ENCODE peak calls at places on chromosomes 2 and 18, in ten cellular contexts. One of them, this sample, is unnamed.

GRCh38 chr2:119240311-119241204 is 16.9 kb downstream of the STEAP3 start:
- DNase-seq in WERI-Rb-1: peak
- DNase-seq in tibial artery: peak
- DNase-seq in pancreas: peak
- DNase-seq in epithelial cell of prostate: no peak
- DNase-seq in uterus: no peak
- DNase-seq in Peyer's patch: peak
- DNase-seq in stomach: peak
- DNase-seq in upper lobe of right lung: peak
- DNase-seq in IMR-90: peak
- DNase-seq in this sample: no peak

GRCh38 chr2:210539035-210539434 is 17.4 kb upstream of the CPS1 start:
- DNase-seq in WERI-Rb-1: no peak
- DNase-seq in tibial artery: no peak
- DNase-seq in pancreas: no peak
- DNase-seq in epithelial cell of prostate: no peak
- DNase-seq in uterus: no peak
- DNase-seq in Peyer's patch: no peak
- DNase-seq in stomach: no peak
- DNase-seq in upper lobe of right lung: no peak
- DNase-seq in IMR-90: no peak
- DNase-seq in this sample: no peak

GRCh38 chr2:191582355-191582754 is 95.6 kb upstream of the NABP1 start:
- DNase-seq in WERI-Rb-1: no peak
- DNase-seq in tibial artery: no peak
- DNase-seq in pancreas: no peak
- DNase-seq in epithelial cell of prostate: peak
- DNase-seq in uterus: no peak
- DNase-seq in Peyer's patch: no peak
- DNase-seq in stomach: no peak
- DNase-seq in upper lobe of right lung: no peak
- DNase-seq in IMR-90: peak
- DNase-seq in this sample: no peak

GRCh38 chr2:219071189-219071816 is 10.6 kb upstream of the IHH start:
- DNase-seq in WERI-Rb-1: no peak
- DNase-seq in tibial artery: no peak
- DNase-seq in pancreas: no peak
- DNase-seq in epithelial cell of prostate: peak
- DNase-seq in uterus: no peak
- DNase-seq in Peyer's patch: peak
- DNase-seq in stomach: peak
- DNase-seq in upper lobe of right lung: no peak
- DNase-seq in IMR-90: peak
- DNase-seq in this sample: no peak

GRCh38 chr18:33781429-33781828 is 203.4 kb downstream of the ASXL3 start:
- DNase-seq in WERI-Rb-1: no peak
- DNase-seq in tibial artery: no peak
- DNase-seq in pancreas: no peak
- DNase-seq in epithelial cell of prostate: no peak
- DNase-seq in uterus: no peak
- DNase-seq in Peyer's patch: no peak
- DNase-seq in stomach: no peak
- DNase-seq in upper lobe of right lung: no peak
- DNase-seq in IMR-90: no peak
- DNase-seq in this sample: no peak

GRCh38 chr2:73202156-73203054 is at the start of gene NOTO:
- DNase-seq in WERI-Rb-1: no peak
- DNase-seq in tibial artery: no peak
- DNase-seq in pancreas: peak
- DNase-seq in epithelial cell of prostate: no peak
- DNase-seq in uterus: no peak
- DNase-seq in Peyer's patch: no peak
- DNase-seq in stomach: no peak
- DNase-seq in upper lobe of right lung: no peak
- DNase-seq in IMR-90: no peak
- DNase-seq in this sample: no peak

GRCh38 chr18:58449366-58449935 is 179.4 kb downstream of the ALPK2 start:
- DNase-seq in WERI-Rb-1: no peak
- DNase-seq in tibial artery: no peak
- DNase-seq in pancreas: no peak
- DNase-seq in epithelial cell of prostate: no peak
- DNase-seq in uterus: no peak
- DNase-seq in Peyer's patch: no peak
- DNase-seq in stomach: no peak
- DNase-seq in upper lobe of right lung: no peak
- DNase-seq in IMR-90: no peak
- DNase-seq in this sample: no peak

GRCh38 chr2:32553829-32554432 is 73.9 kb upstream of the TTC27 start:
- DNase-seq in WERI-Rb-1: no peak
- DNase-seq in tibial artery: no peak
- DNase-seq in pancreas: no peak
- DNase-seq in epithelial cell of prostate: no peak
- DNase-seq in uterus: no peak
- DNase-seq in Peyer's patch: no peak
- DNase-seq in stomach: no peak
- DNase-seq in upper lobe of right lung: no peak
- DNase-seq in IMR-90: peak
- DNase-seq in this sample: no peak

GRCh38 chr2:168731002-168731401 is 71.4 kb upstream of the NOSTRIN start:
- DNase-seq in WERI-Rb-1: no peak
- DNase-seq in tibial artery: no peak
- DNase-seq in pancreas: no peak
- DNase-seq in epithelial cell of prostate: no peak
- DNase-seq in uterus: no peak
- DNase-seq in Peyer's patch: no peak
- DNase-seq in stomach: no peak
- DNase-seq in upper lobe of right lung: no peak
- DNase-seq in IMR-90: no peak
- DNase-seq in this sample: peak

GRCh38 chr2:46188041-46188715 is 109.0 kb upstream of the EPAS1 start:
- DNase-seq in WERI-Rb-1: no peak
- DNase-seq in tibial artery: no peak
- DNase-seq in pancreas: no peak
- DNase-seq in epithelial cell of prostate: no peak
- DNase-seq in uterus: no peak
- DNase-seq in Peyer's patch: no peak
- DNase-seq in stomach: no peak
- DNase-seq in upper lobe of right lung: no peak
- DNase-seq in IMR-90: no peak
- DNase-seq in this sample: no peak

GRCh38 chr2:113203901-113204519 is 30.2 kb downstream of the PSD4 start:
- DNase-seq in WERI-Rb-1: peak
- DNase-seq in tibial artery: peak
- DNase-seq in pancreas: peak
- DNase-seq in epithelial cell of prostate: no peak
- DNase-seq in uterus: peak
- DNase-seq in Peyer's patch: peak
- DNase-seq in stomach: peak
- DNase-seq in upper lobe of right lung: peak
- DNase-seq in IMR-90: peak
- DNase-seq in this sample: no peak

GRCh38 chr2:219010162-219010756 is 17.0 kb upstream of the CRYBA2 start:
- DNase-seq in WERI-Rb-1: peak
- DNase-seq in tibial artery: no peak
- DNase-seq in pancreas: peak
- DNase-seq in epithelial cell of prostate: no peak
- DNase-seq in uterus: no peak
- DNase-seq in Peyer's patch: no peak
- DNase-seq in stomach: no peak
- DNase-seq in upper lobe of right lung: no peak
- DNase-seq in IMR-90: no peak
- DNase-seq in this sample: no peak

GRCh38 chr2:71935291-71935848 is 212.3 kb downstream of the CYP26B1 start:
- DNase-seq in WERI-Rb-1: peak
- DNase-seq in tibial artery: peak
- DNase-seq in pancreas: no peak
- DNase-seq in epithelial cell of prostate: no peak
- DNase-seq in uterus: peak
- DNase-seq in Peyer's patch: no peak
- DNase-seq in stomach: no peak
- DNase-seq in upper lobe of right lung: peak
- DNase-seq in IMR-90: no peak
- DNase-seq in this sample: no peak

GRCh38 chr18:49170925-49171509 is 220.3 kb upstream of the SMAD7 start:
- DNase-seq in WERI-Rb-1: no peak
- DNase-seq in tibial artery: no peak
- DNase-seq in pancreas: no peak
- DNase-seq in epithelial cell of prostate: no peak
- DNase-seq in uterus: no peak
- DNase-seq in Peyer's patch: no peak
- DNase-seq in stomach: no peak
- DNase-seq in upper lobe of right lung: no peak
- DNase-seq in IMR-90: no peak
- DNase-seq in this sample: no peak

GRCh38 chr2:33272001-33272400 is 204.4 kb upstream of the RASGRP3 start:
- DNase-seq in WERI-Rb-1: no peak
- DNase-seq in tibial artery: no peak
- DNase-seq in pancreas: no peak
- DNase-seq in epithelial cell of prostate: no peak
- DNase-seq in uterus: no peak
- DNase-seq in Peyer's patch: no peak
- DNase-seq in stomach: no peak
- DNase-seq in upper lobe of right lung: no peak
- DNase-seq in IMR-90: peak
- DNase-seq in this sample: no peak

GRCh38 chr2:85865539-85866164 is 23.1 kb downstream of the ST3GAL5 start:
- DNase-seq in WERI-Rb-1: no peak
- DNase-seq in tibial artery: no peak
- DNase-seq in pancreas: no peak
- DNase-seq in epithelial cell of prostate: no peak
- DNase-seq in uterus: no peak
- DNase-seq in Peyer's patch: no peak
- DNase-seq in stomach: no peak
- DNase-seq in upper lobe of right lung: no peak
- DNase-seq in IMR-90: peak
- DNase-seq in this sample: no peak

GRCh38 chr2:156852681-156853080 is 404.8 kb upstream of the GALNT5 start:
- DNase-seq in WERI-Rb-1: no peak
- DNase-seq in tibial artery: no peak
- DNase-seq in pancreas: no peak
- DNase-seq in epithelial cell of prostate: no peak
- DNase-seq in uterus: no peak
- DNase-seq in Peyer's patch: no peak
- DNase-seq in stomach: no peak
- DNase-seq in upper lobe of right lung: no peak
- DNase-seq in IMR-90: no peak
- DNase-seq in this sample: no peak
- H3K27ac ChIP-seq in WERI-Rb-1: no peak
- H3K27ac ChIP-seq in tibial artery: no peak
- H3K27ac ChIP-seq in pancreas: no peak
- H3K27ac ChIP-seq in epithelial cell of prostate: peak
- H3K27ac ChIP-seq in uterus: no peak
- H3K27ac ChIP-seq in Peyer's patch: no peak
- H3K27ac ChIP-seq in stomach: no peak
- H3K27ac ChIP-seq in upper lobe of right lung: peak
- H3K27ac ChIP-seq in IMR-90: no peak
- H3K27ac ChIP-seq in this sample: no peak

GRCh38 chr2:239232195-239232578 is 168.6 kb downstream of the HDAC4 start:
- DNase-seq in WERI-Rb-1: no peak
- DNase-seq in tibial artery: no peak
- DNase-seq in pancreas: peak
- DNase-seq in epithelial cell of prostate: no peak
- DNase-seq in uterus: no peak
- DNase-seq in Peyer's patch: no peak
- DNase-seq in stomach: no peak
- DNase-seq in upper lobe of right lung: no peak
- DNase-seq in IMR-90: no peak
- DNase-seq in this sample: no peak
- H3K27ac ChIP-seq in WERI-Rb-1: no peak
- H3K27ac ChIP-seq in tibial artery: no peak
- H3K27ac ChIP-seq in pancreas: no peak
- H3K27ac ChIP-seq in epithelial cell of prostate: no peak
- H3K27ac ChIP-seq in uterus: no peak
- H3K27ac ChIP-seq in Peyer's patch: no peak
- H3K27ac ChIP-seq in stomach: no peak
- H3K27ac ChIP-seq in upper lobe of right lung: no peak
- H3K27ac ChIP-seq in IMR-90: no peak
- H3K27ac ChIP-seq in this sample: no peak

GRCh38 chr18:5303636-5304035 is 8.1 kb upstream of the ZBTB14 start:
- DNase-seq in WERI-Rb-1: no peak
- DNase-seq in tibial artery: no peak
- DNase-seq in pancreas: no peak
- DNase-seq in epithelial cell of prostate: no peak
- DNase-seq in uterus: no peak
- DNase-seq in Peyer's patch: no peak
- DNase-seq in stomach: no peak
- DNase-seq in upper lobe of right lung: no peak
- DNase-seq in IMR-90: no peak
- DNase-seq in this sample: no peak
- H3K27ac ChIP-seq in WERI-Rb-1: no peak
- H3K27ac ChIP-seq in tibial artery: no peak
- H3K27ac ChIP-seq in pancreas: no peak
- H3K27ac ChIP-seq in epithelial cell of prostate: no peak
- H3K27ac ChIP-seq in uterus: no peak
- H3K27ac ChIP-seq in Peyer's patch: no peak
- H3K27ac ChIP-seq in stomach: no peak
- H3K27ac ChIP-seq in upper lobe of right lung: no peak
- H3K27ac ChIP-seq in IMR-90: no peak
- H3K27ac ChIP-seq in this sample: no peak

GRCh38 chr2:127673304-127674069 is 1.8 kb downstream of the LIMS2 start:
- DNase-seq in WERI-Rb-1: no peak
- DNase-seq in tibial artery: peak
- DNase-seq in pancreas: no peak
- DNase-seq in epithelial cell of prostate: no peak
- DNase-seq in uterus: peak
- DNase-seq in Peyer's patch: no peak
- DNase-seq in stomach: peak
- DNase-seq in upper lobe of right lung: no peak
- DNase-seq in IMR-90: no peak
- DNase-seq in this sample: no peak
- H3K27ac ChIP-seq in WERI-Rb-1: no peak
- H3K27ac ChIP-seq in tibial artery: peak
- H3K27ac ChIP-seq in pancreas: no peak
- H3K27ac ChIP-seq in epithelial cell of prostate: no peak
- H3K27ac ChIP-seq in uterus: peak
- H3K27ac ChIP-seq in Peyer's patch: peak
- H3K27ac ChIP-seq in stomach: peak
- H3K27ac ChIP-seq in upper lobe of right lung: peak
- H3K27ac ChIP-seq in IMR-90: no peak
- H3K27ac ChIP-seq in this sample: peak

This sample was measured in caudate nucleus.